ENCODE peak calls at places on chromosomes 7 and 10, in five cellular contexts. V, O, E, W and D are unnamed samples.

GRCh38 chr7:25389489-25390106 is 161.3 kb upstream of the NPVF start:
- DNase-seq in V (peak), O (peak), E (peak), W (peak), D (peak)

GRCh38 chr7:20275637-20276036 is 55.1 kb upstream of the ITGB8 start:
- DNase-seq in E (no peak), O (no peak), W (no peak), V (no peak), D (no peak)

GRCh38 chr7:102220229-102220850 is 66.3 kb upstream of the SH2B2 start:
- DNase-seq in W (no peak), E (no peak), V (no peak), O (no peak), D (no peak)

GRCh38 chr10:42988069-42988468 is 88.8 kb upstream of the RET start:
- DNase-seq in W (no peak), O (peak), V (no peak), E (peak), D (no peak)

GRCh38 chr7:77910124-77910523 is 111.6 kb downstream of the PHTF2 start:
- DNase-seq in E (no peak), V (peak), O (no peak), W (no peak), D (no peak)

GRCh38 chr7:139451638-139452037 is 31.8 kb downstream of the KLRG2 start:
- DNase-seq in E (no peak), V (no peak), O (no peak), W (no peak), D (no peak)

GRCh38 chr7:28055161-28055544 is 125.4 kb downstream of the JAZF1 start:
- DNase-seq in W (no peak), V (peak), O (no peak), E (no peak), D (no peak)

GRCh38 chr7:114540291-114540690 is 125.7 kb downstream of the FOXP2 start:
- DNase-seq in O (no peak), W (no peak), V (no peak), E (no peak), D (no peak)

GRCh38 chr7:22647451-22648257 is 79.3 kb upstream of the IL6 start:
- DNase-seq in V (no peak), O (no peak), E (no peak), W (no peak), D (no peak)

GRCh38 chr10:60314306-60314940 is 75.3 kb downstream of the ANK3 start:
- DNase-seq in W (no peak), O (no peak), E (no peak), V (peak), D (no peak)

GRCh38 chr7:122637799-122638198 is 61.1 kb downstream of the RNF133 start:
- DNase-seq in W (no peak), O (no peak), E (no peak), V (no peak), D (no peak)

GRCh38 chr10:19347592-19347991 is 299.0 kb downstream of the MALRD1 start:
- DNase-seq in E (peak), O (no peak), V (peak), W (no peak), D (no peak)

DNA sequence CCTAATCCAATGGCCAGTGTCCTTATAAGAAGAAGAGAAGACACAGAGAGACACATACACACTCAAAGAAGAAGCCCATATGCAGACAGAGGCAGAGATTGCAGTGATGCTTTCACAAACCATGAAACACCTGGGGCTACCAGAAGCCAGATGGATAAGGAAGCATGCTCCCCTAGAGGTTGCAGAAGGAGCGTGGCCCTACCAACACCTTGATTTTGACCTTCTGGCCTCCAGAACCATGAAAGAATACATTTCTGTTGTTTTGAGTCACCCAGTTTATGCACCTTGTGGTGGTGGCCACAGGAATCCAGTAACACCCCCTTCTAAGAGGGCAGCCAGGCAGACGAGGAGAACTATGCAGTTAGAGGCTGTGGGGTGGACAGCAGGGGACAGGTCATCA is 43.5 kb downstream of the AOC1 start:
- DNase-seq in W (no peak), E (no peak), V (no peak), O (no peak), D (no peak)
- TF ChIP-seq CTCF in W (no peak), E (no peak), V (no peak), O (no peak), D (no peak)

DNA sequence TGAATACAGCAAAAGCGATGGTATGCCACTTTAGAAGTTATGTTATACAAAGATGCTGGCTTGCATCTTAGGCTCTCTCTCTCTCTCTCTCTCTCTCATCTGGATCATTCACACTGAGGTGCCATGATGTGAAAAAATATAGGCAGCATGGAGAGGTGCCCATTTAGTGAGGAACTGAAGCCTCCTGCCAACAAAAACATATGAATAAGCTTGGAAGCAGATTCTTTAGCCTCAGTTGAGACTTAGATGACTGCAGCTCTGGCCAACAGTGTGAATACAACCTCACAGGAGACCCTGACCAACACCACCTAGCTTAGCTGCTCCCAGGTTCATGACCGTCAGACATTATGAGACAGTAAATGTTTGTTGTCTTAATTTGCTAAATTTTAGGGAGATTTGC is 560.1 kb upstream of the LRRTM3 start:
- DNase-seq in O (no peak), V (no peak), W (no peak), E (no peak), D (no peak)
- TF ChIP-seq CTCF in O (no peak), V (no peak), W (no peak), E (no peak), D (no peak)

GRCh38 chr10:96022739-96023138 is 20.6 kb upstream of the CCNJ start:
- DNase-seq in O (no peak), E (no peak), V (no peak), W (no peak), D (no peak)

GRCh38 chr10:96023168-96023567 is 20.2 kb upstream of the CCNJ start:
- DNase-seq in O (no peak), V (no peak), W (no peak), E (no peak), D (no peak)

GRCh38 chr10:96021332-96021731 is 22.1 kb upstream of the CCNJ start:
- DNase-seq in V (no peak), E (no peak), O (no peak), W (no peak), D (no peak)

GRCh38 chr10:96025566-96025965 is 17.8 kb upstream of the CCNJ start:
- DNase-seq in E (peak), W (no peak), O (peak), V (peak), D (no peak)
- TF ChIP-seq CTCF in E (no peak), W (peak), O (peak), V (no peak), D (peak)

GRCh38 chr7:568681-569035 is 49.0 kb upstream of the PDGFA start:
- DNase-seq in V (no peak), E (no peak), W (no peak), O (no peak), D (no peak)

GRCh38 chr7:569071-569855 is 49.6 kb upstream of the PDGFA start:
- DNase-seq in V (no peak), O (no peak), E (no peak), W (no peak), D (no peak)

GRCh38 chr7:571096-572012 is 51.7 kb upstream of the PDGFA start:
- DNase-seq in O (no peak), V (no peak), E (no peak), W (no peak), D (no peak)

GRCh38 chr7:570801-571070 is 51.1 kb upstream of the PDGFA start:
- DNase-seq in V (no peak), E (no peak), W (no peak), O (no peak), D (no peak)

DNA sequence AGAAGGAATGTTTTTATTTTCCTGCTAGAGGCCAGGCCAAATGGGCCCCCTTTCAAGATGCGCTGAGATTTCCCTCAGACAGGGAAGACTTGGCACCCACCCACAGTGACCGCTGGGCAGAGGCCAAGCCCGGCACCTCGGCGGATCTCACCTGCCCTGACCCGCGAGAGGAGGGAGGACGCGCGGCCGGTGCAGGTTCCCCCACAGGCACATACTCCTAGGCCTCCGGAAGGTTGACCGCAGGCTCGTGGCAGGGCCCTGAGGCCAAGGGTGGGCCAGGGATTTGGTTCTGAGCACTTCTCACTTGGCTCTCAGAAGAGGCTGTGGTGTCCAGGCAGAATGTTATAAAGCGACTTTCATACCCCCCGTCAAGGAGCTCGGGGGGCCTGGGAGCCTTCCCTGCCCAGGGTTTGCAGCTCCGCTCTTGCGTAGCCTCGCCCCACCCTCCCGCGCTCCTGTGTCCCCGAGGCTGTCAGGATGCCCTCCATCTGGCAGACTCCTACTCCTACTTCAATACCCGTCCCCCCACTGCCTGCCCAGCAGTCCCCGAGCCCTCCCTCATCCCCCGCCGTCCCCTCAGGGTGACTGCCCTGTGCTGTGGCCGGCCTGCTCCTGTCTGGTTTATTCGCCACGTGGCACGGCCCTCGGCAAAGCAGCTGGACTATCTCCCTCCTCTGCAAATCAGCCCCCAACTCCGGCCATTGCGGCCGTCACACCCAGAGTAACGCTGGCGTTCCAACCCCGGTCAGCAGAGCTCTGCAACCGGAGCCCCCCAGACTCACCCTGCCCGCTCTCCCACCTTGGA is 50.6 kb upstream of the PDGFA start:
- DNase-seq in O (no peak), E (no peak), V (no peak), W (no peak), D (no peak)
- TF ChIP-seq CTCF in O (no peak), E (no peak), V (no peak), W (no peak), D (no peak)

GRCh38 chr7:7595451-7595850 is 28.8 kb downstream of the MIOS start:
- DNase-seq in E (no peak), W (no peak), O (no peak), V (peak), D (no peak)
- TF ChIP-seq CTCF in E (peak), W (peak), O (peak), V (peak), D (no peak)

GRCh38 chr10:34032564-34032963 is 698.1 kb upstream of the NRP1 start:
- DNase-seq in W (no peak), V (no peak), O (no peak), E (no peak), D (no peak)
- TF ChIP-seq CTCF in W (no peak), V (no peak), O (no peak), E (no peak), D (no peak)